ENCODE peak calls at places on chromosomes 13 and 19, in four cellular contexts. One of them, this sample, is unnamed.

GRCh38 chr19:47081095-47081494 is 32.5 kb downstream of the ZC3H4 start:
- DNase-seq in HCT116: no peak
- DNase-seq in CD8-positive, alpha-beta memory T cell: no peak
- DNase-seq in CD4-positive, alpha-beta T cell: no peak
- DNase-seq in this sample: no peak

GRCh38 chr19:6164906-6165531 is 29.6 kb downstream of the ACSBG2 start:
- DNase-seq in HCT116: no peak
- DNase-seq in CD8-positive, alpha-beta memory T cell: no peak
- DNase-seq in CD4-positive, alpha-beta T cell: no peak
- DNase-seq in this sample: no peak

GRCh38 chr19:45670670-45671453 is 2.8 kb downstream of the GIPR start:
- DNase-seq in HCT116: peak; percentile 93
- DNase-seq in CD8-positive, alpha-beta memory T cell: peak; percentile 24
- DNase-seq in CD4-positive, alpha-beta T cell: peak; percentile 29
- DNase-seq in this sample: peak; percentile 32

GRCh38 chr19:40367577-40368434 is 19.3 kb downstream of the PLD3 start:
- DNase-seq in HCT116: no peak
- DNase-seq in CD8-positive, alpha-beta memory T cell: no peak
- DNase-seq in CD4-positive, alpha-beta T cell: no peak
- DNase-seq in this sample: no peak

GRCh38 chr19:32519023-32519422 is 62.0 kb upstream of the PDCD5 start:
- DNase-seq in HCT116: no peak
- DNase-seq in CD8-positive, alpha-beta memory T cell: peak; percentile 29
- DNase-seq in CD4-positive, alpha-beta T cell: peak; percentile 14
- DNase-seq in this sample: no peak

GRCh38 chr19:53915000-53915399 is 5.9 kb downstream of the CACNG7 start:
- DNase-seq in HCT116: no peak
- DNase-seq in CD8-positive, alpha-beta memory T cell: no peak
- DNase-seq in CD4-positive, alpha-beta T cell: no peak
- DNase-seq in this sample: no peak

GRCh38 chr13:85386424-85386823 is 412.8 kb downstream of the SLITRK6 start:
- DNase-seq in HCT116: no peak
- DNase-seq in CD8-positive, alpha-beta memory T cell: no peak
- DNase-seq in CD4-positive, alpha-beta T cell: no peak
- DNase-seq in this sample: no peak

GRCh38 chr13:24212254-24212653 is 51.7 kb downstream of the SPATA13 start:
- DNase-seq in HCT116: no peak
- DNase-seq in CD8-positive, alpha-beta memory T cell: no peak
- DNase-seq in CD4-positive, alpha-beta T cell: no peak
- DNase-seq in this sample: no peak

GRCh38 chr19:11227201-11227886 is 12.1 kb upstream of the ANGPTL8 start:
- DNase-seq in HCT116: peak; percentile 62
- DNase-seq in CD8-positive, alpha-beta memory T cell: no peak
- DNase-seq in CD4-positive, alpha-beta T cell: no peak
- DNase-seq in this sample: no peak

GRCh38 chr19:39824143-39825092 is 9.5 kb downstream of the DYRK1B start:
- DNase-seq in HCT116: no peak
- DNase-seq in CD8-positive, alpha-beta memory T cell: peak; percentile 80
- DNase-seq in CD4-positive, alpha-beta T cell: peak; percentile 87
- DNase-seq in this sample: no peak

GRCh38 chr19:54002495-54003315 is 11.3 kb downstream of the CACNG6 start:
- DNase-seq in HCT116: no peak
- DNase-seq in CD8-positive, alpha-beta memory T cell: no peak
- DNase-seq in CD4-positive, alpha-beta T cell: no peak
- DNase-seq in this sample: no peak

GRCh38 chr13:45811891-45812583 is 39.5 kb downstream of the SIAH3 start:
- DNase-seq in HCT116: no peak
- DNase-seq in CD8-positive, alpha-beta memory T cell: no peak
- DNase-seq in CD4-positive, alpha-beta T cell: no peak
- DNase-seq in this sample: no peak

GRCh38 chr13:101204270-101205011 is 211.9 kb downstream of the NALCN start:
- DNase-seq in HCT116: no peak
- DNase-seq in CD8-positive, alpha-beta memory T cell: no peak
- DNase-seq in CD4-positive, alpha-beta T cell: no peak
- DNase-seq in this sample: no peak

GRCh38 chr19:19652482-19653295 is 9.2 kb upstream of the GMIP start:
- DNase-seq in HCT116: no peak
- DNase-seq in CD8-positive, alpha-beta memory T cell: no peak
- DNase-seq in CD4-positive, alpha-beta T cell: no peak
- DNase-seq in this sample: no peak

GRCh38 chr13:39538826-39539555 is 64.0 kb downstream of the LHFPL6 start:
- DNase-seq in HCT116: no peak
- DNase-seq in CD8-positive, alpha-beta memory T cell: no peak
- DNase-seq in CD4-positive, alpha-beta T cell: no peak
- DNase-seq in this sample: no peak

GRCh38 chr13:66329988-66330429 is 900.1 kb downstream of the PCDH9 start:
- DNase-seq in HCT116: no peak
- DNase-seq in CD8-positive, alpha-beta memory T cell: no peak
- DNase-seq in CD4-positive, alpha-beta T cell: no peak
- DNase-seq in this sample: no peak

GRCh38 chr19:19452241-19453128 is 47.0 kb downstream of the GATAD2A start:
- DNase-seq in HCT116: no peak
- DNase-seq in CD8-positive, alpha-beta memory T cell: peak; percentile 32
- DNase-seq in CD4-positive, alpha-beta T cell: no peak
- DNase-seq in this sample: no peak

GRCh38 chr13:22176968-22177545 is 506.2 kb downstream of the FGF9 start:
- DNase-seq in HCT116: no peak
- DNase-seq in CD8-positive, alpha-beta memory T cell: no peak
- DNase-seq in CD4-positive, alpha-beta T cell: no peak
- DNase-seq in this sample: no peak

GRCh38 chr19:339262-339887 is 5.2 kb downstream of the MIER2 start:
- DNase-seq in HCT116: no peak
- DNase-seq in CD8-positive, alpha-beta memory T cell: no peak
- DNase-seq in CD4-positive, alpha-beta T cell: no peak
- DNase-seq in this sample: no peak

GRCh38 chr13:63305641-63306133 is 1890.0 kb upstream of the PCDH20 start:
- DNase-seq in HCT116: no peak
- DNase-seq in CD8-positive, alpha-beta memory T cell: no peak
- DNase-seq in CD4-positive, alpha-beta T cell: no peak
- DNase-seq in this sample: no peak

GRCh38 chr13:96860829-96861228 is 133.4 kb downstream of the OXGR1 start:
- DNase-seq in HCT116: no peak
- DNase-seq in CD8-positive, alpha-beta memory T cell: no peak
- DNase-seq in CD4-positive, alpha-beta T cell: no peak
- DNase-seq in this sample: no peak

GRCh38 chr19:17497149-17497798 is 14.2 kb upstream of the PGLS start:
- DNase-seq in HCT116: no peak
- DNase-seq in CD8-positive, alpha-beta memory T cell: no peak
- DNase-seq in CD4-positive, alpha-beta T cell: no peak
- DNase-seq in this sample: no peak

GRCh38 chr19:34985249-34986022 is 14.7 kb upstream of the GRAMD1A start:
- DNase-seq in HCT116: no peak
- DNase-seq in CD8-positive, alpha-beta memory T cell: no peak
- DNase-seq in CD4-positive, alpha-beta T cell: no peak
- DNase-seq in this sample: no peak

GRCh38 chr13:98938801-98939200 is 39.1 kb downstream of the DOCK9 start:
- DNase-seq in HCT116: no peak
- DNase-seq in CD8-positive, alpha-beta memory T cell: no peak
- DNase-seq in CD4-positive, alpha-beta T cell: no peak
- DNase-seq in this sample: no peak

GRCh38 chr19:8849232-8849631 is 17.1 kb downstream of the MBD3L1 start:
- DNase-seq in HCT116: no peak
- DNase-seq in CD8-positive, alpha-beta memory T cell: no peak
- DNase-seq in CD4-positive, alpha-beta T cell: no peak
- DNase-seq in this sample: no peak
- H3K9me3 ChIP-seq in HCT116: no peaks in the 10 kb centered on the region
- H3K9me3 ChIP-seq in CD8-positive, alpha-beta memory T cell: no peaks in the 10 kb centered on the region
- H3K9me3 ChIP-seq in CD4-positive, alpha-beta T cell: no peaks in the 10 kb centered on the region
- H3K9me3 ChIP-seq in this sample: no peaks in the 10 kb centered on the region

GRCh38 chr19:37706052-37706605 is 13.4 kb downstream of the ZNF607 start:
- DNase-seq in HCT116: no peak
- DNase-seq in CD8-positive, alpha-beta memory T cell: no peak
- DNase-seq in CD4-positive, alpha-beta T cell: no peak
- DNase-seq in this sample: no peak
- H3K9me3 ChIP-seq in HCT116: peaks cover 7% of the 10 kb centered on the region
- H3K9me3 ChIP-seq in CD8-positive, alpha-beta memory T cell: peaks cover 6% of the 10 kb centered on the region
- H3K9me3 ChIP-seq in CD4-positive, alpha-beta T cell: peaks cover 59% of the 10 kb centered on the region
- H3K9me3 ChIP-seq in this sample: no peaks in the 10 kb centered on the region

GRCh38 chr19:7737215-7737614 is 5.3 kb upstream of the CLEC4G start:
- DNase-seq in HCT116: no peak
- DNase-seq in CD8-positive, alpha-beta memory T cell: no peak
- DNase-seq in CD4-positive, alpha-beta T cell: no peak
- DNase-seq in this sample: no peak

GRCh38 chr19:7732045-7732444 is at the start of gene CLEC4G:
- DNase-seq in HCT116: no peak
- DNase-seq in CD8-positive, alpha-beta memory T cell: no peak
- DNase-seq in CD4-positive, alpha-beta T cell: no peak
- DNase-seq in this sample: no peak

GRCh38 chr19:7733376-7733775 is 1.5 kb upstream of the CLEC4G start:
- DNase-seq in HCT116: no peak
- DNase-seq in CD8-positive, alpha-beta memory T cell: no peak
- DNase-seq in CD4-positive, alpha-beta T cell: no peak
- DNase-seq in this sample: no peak

GRCh38 chr19:7736148-7736547 is 4.2 kb upstream of the CLEC4G start:
- DNase-seq in HCT116: no peak
- DNase-seq in CD8-positive, alpha-beta memory T cell: no peak
- DNase-seq in CD4-positive, alpha-beta T cell: no peak
- DNase-seq in this sample: no peak

GRCh38 chr19:7734220-7735203 is 2.6 kb upstream of the CLEC4G start:
- DNase-seq in HCT116: no peak
- DNase-seq in CD8-positive, alpha-beta memory T cell: no peak
- DNase-seq in CD4-positive, alpha-beta T cell: no peak
- DNase-seq in this sample: no peak
- H3K9me3 ChIP-seq in HCT116: no peaks in the 10 kb centered on the region
- H3K9me3 ChIP-seq in CD8-positive, alpha-beta memory T cell: no peaks in the 10 kb centered on the region
- H3K9me3 ChIP-seq in CD4-positive, alpha-beta T cell: no peaks in the 10 kb centered on the region
- H3K9me3 ChIP-seq in this sample: no peaks in the 10 kb centered on the region

GRCh38 chr19:4375164-4375619 is 25.2 kb downstream of the SH3GL1 start:
- DNase-seq in HCT116: no peak
- DNase-seq in CD8-positive, alpha-beta memory T cell: no peak
- DNase-seq in CD4-positive, alpha-beta T cell: no peak
- DNase-seq in this sample: no peak

GRCh38 chr19:4374451-4375163 is 25.7 kb downstream of the SH3GL1 start:
- DNase-seq in HCT116: peak; percentile 63
- DNase-seq in CD8-positive, alpha-beta memory T cell: no peak
- DNase-seq in CD4-positive, alpha-beta T cell: no peak
- DNase-seq in this sample: no peak

GRCh38 chr19:4375620-4376228 is 24.6 kb downstream of the SH3GL1 start:
- DNase-seq in HCT116: no peak
- DNase-seq in CD8-positive, alpha-beta memory T cell: no peak
- DNase-seq in CD4-positive, alpha-beta T cell: no peak
- DNase-seq in this sample: peak; percentile 56

GRCh38 chr19:4376991-4377781 is 23.2 kb downstream of the SH3GL1 start:
- DNase-seq in HCT116: no peak
- DNase-seq in CD8-positive, alpha-beta memory T cell: no peak
- DNase-seq in CD4-positive, alpha-beta T cell: no peak
- DNase-seq in this sample: no peak

DNA sequence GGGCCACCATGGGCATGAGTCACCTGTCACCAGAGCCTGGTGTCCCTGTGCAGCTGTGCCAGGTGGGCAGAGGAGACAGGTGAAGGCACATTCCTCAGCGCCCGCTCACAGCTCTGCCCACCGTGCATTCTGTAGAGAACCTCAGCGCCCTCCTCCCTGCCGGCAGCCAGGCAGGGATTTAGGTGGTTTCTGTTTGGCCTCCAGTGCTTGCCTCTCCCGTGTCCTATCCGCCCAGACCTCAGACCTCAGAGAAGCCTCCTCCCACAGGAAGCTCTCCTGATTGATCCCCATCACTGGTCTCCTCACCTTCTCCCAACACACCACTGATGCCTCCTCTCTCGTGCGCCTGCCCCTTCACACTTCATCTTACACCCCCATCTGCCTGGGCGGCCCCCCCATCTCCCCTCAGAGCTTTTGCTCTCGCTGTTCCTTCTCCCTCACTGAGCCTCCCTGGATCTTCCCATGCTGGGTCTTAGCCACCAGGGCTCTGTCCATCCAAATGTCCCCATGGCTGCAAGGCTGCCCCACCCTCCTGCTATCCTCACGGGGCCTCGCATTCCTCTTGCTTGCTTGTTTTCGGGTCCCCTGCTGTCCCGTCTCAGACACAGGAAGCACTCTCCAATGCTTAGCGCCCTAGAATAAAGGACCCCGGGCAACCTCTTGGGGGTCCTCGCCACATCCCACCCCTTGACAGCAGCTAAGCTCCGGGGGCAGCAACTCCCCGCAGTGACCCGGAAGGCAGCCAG is 23.9 kb downstream of the SH3GL1 start:
- DNase-seq in HCT116: no peak
- DNase-seq in CD8-positive, alpha-beta memory T cell: no peak
- DNase-seq in CD4-positive, alpha-beta T cell: no peak
- DNase-seq in this sample: no peak
- H3K9me3 ChIP-seq in HCT116: no peaks in the 10 kb centered on the region
- H3K9me3 ChIP-seq in CD8-positive, alpha-beta memory T cell: no peaks in the 10 kb centered on the region
- H3K9me3 ChIP-seq in CD4-positive, alpha-beta T cell: no peaks in the 10 kb centered on the region
- H3K9me3 ChIP-seq in this sample: no peaks in the 10 kb centered on the region

DNA sequence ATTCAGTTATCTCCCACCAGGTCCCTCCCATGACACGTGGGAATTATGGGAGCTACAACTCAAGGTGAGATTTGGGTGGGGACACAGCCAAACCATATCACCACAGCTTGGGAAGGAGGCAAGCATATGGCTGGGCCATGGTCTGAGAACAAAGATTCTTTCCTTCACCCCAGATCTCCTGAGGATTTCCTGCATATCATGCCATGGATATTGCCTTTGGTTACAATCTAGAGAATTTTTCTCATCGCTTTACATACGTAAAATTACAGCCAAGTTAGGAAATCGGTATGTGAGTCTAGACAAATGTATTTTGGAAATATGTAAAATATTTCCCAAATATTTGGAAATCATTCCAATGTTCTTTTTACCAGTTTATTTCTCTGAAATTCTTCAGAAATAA is 398.3 kb downstream of the RFC3 start:
- DNase-seq in HCT116: no peak
- DNase-seq in CD8-positive, alpha-beta memory T cell: no peak
- DNase-seq in CD4-positive, alpha-beta T cell: no peak
- DNase-seq in this sample: no peak
- H3K9me3 ChIP-seq in HCT116: no peaks in the 10 kb centered on the region
- H3K9me3 ChIP-seq in CD8-positive, alpha-beta memory T cell: no peaks in the 10 kb centered on the region
- H3K9me3 ChIP-seq in CD4-positive, alpha-beta T cell: no peaks in the 10 kb centered on the region
- H3K9me3 ChIP-seq in this sample: no peaks in the 10 kb centered on the region

GRCh38 chr13:58950911-58951310 is 1212.8 kb downstream of the DIAPH3 start:
- DNase-seq in HCT116: no peak
- DNase-seq in CD8-positive, alpha-beta memory T cell: no peak
- DNase-seq in CD4-positive, alpha-beta T cell: no peak
- DNase-seq in this sample: no peak

GRCh38 chr13:58955546-58956385 is 1208.0 kb downstream of the DIAPH3 start:
- DNase-seq in HCT116: no peak
- DNase-seq in CD8-positive, alpha-beta memory T cell: no peak
- DNase-seq in CD4-positive, alpha-beta T cell: no peak
- DNase-seq in this sample: no peak

GRCh38 chr13:58949646-58950045 is 1214.1 kb downstream of the DIAPH3 start:
- DNase-seq in HCT116: no peak
- DNase-seq in CD8-positive, alpha-beta memory T cell: no peak
- DNase-seq in CD4-positive, alpha-beta T cell: no peak
- DNase-seq in this sample: no peak

DNA sequence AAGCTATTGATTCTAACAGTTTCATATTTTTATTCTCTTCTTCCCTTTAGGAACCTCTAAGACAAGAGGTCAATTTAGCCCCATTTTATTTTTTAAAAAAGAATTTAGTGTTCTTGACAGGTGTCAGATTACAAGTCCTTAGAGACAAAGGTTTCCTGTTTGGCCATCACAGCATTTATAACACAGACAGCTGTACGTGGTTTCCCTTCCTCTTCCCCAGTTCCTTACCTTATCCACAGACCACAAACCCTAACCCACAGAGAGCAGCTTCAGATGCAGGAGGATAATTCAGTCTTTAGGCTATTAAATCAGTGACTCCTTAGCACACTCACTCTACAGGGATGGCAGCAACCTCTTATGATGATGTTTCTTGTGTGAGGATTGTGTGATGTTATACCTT is 1210.1 kb downstream of the DIAPH3 start:
- DNase-seq in HCT116: no peak
- DNase-seq in CD8-positive, alpha-beta memory T cell: no peak
- DNase-seq in CD4-positive, alpha-beta T cell: no peak
- DNase-seq in this sample: no peak
- H3K9me3 ChIP-seq in HCT116: no peaks in the 10 kb centered on the region
- H3K9me3 ChIP-seq in CD8-positive, alpha-beta memory T cell: no peaks in the 10 kb centered on the region
- H3K9me3 ChIP-seq in CD4-positive, alpha-beta T cell: peaks cover 5% of the 10 kb centered on the region
- H3K9me3 ChIP-seq in this sample: no peaks in the 10 kb centered on the region

This sample was measured in SK-N-MC.